ENCODE peak calls at places on chromosomes 12 and 14, in four cellular contexts. One of them, this sample, is unnamed.

GRCh38 chr14:90576581-90576980 is 179.8 kb downstream of the CALM1 start:
- DNase-seq in OCI-LY7: no peak
- DNase-seq in GM12865: no peak
- DNase-seq in HFF-Myc: no peak
- DNase-seq in this sample: no peak

GRCh38 chr14:58298880-58299664 is 717 bp downstream of the ARID4A start:
- DNase-seq in OCI-LY7: peak
- DNase-seq in HFF-Myc: no peak
- DNase-seq in GM12865: peak
- DNase-seq in this sample: no peak

GRCh38 chr12:93570552-93571359 is 1.7 kb upstream of the SOCS2 start:
- DNase-seq in GM12865: peak
- DNase-seq in HFF-Myc: peak
- DNase-seq in OCI-LY7: peak
- DNase-seq in this sample: peak

GRCh38 chr12:106227641-106228319 is 20.0 kb downstream of the CKAP4 start:
- DNase-seq in OCI-LY7: no peak
- DNase-seq in HFF-Myc: no peak
- DNase-seq in GM12865: peak
- DNase-seq in this sample: no peak

GRCh38 chr12:102960766-102961487 is 3.5 kb downstream of the ASCL1 start:
- DNase-seq in HFF-Myc: no peak
- DNase-seq in OCI-LY7: no peak
- DNase-seq in GM12865: no peak
- DNase-seq in this sample: no peak

GRCh38 chr12:32534698-32535097 is 135.3 kb downstream of the FGD4 start:
- DNase-seq in GM12865: no peak
- DNase-seq in HFF-Myc: no peak
- DNase-seq in OCI-LY7: no peak
- DNase-seq in this sample: no peak

GRCh38 chr12:102474438-102475064 is 5.8 kb downstream of the IGF1 start:
- DNase-seq in GM12865: no peak
- DNase-seq in HFF-Myc: no peak
- DNase-seq in OCI-LY7: no peak
- DNase-seq in this sample: no peak

GRCh38 chr12:104793280-104793679 is 164.8 kb downstream of the SLC41A2 start:
- DNase-seq in HFF-Myc: peak
- DNase-seq in GM12865: no peak
- DNase-seq in OCI-LY7: no peak
- DNase-seq in this sample: no peak

GRCh38 chr14:20934148-20934762 is 21.0 kb upstream of the RNASE2 start:
- DNase-seq in OCI-LY7: peak
- DNase-seq in GM12865: peak
- DNase-seq in HFF-Myc: no peak
- DNase-seq in this sample: no peak

GRCh38 chr12:108306014-108306501 is 33.1 kb downstream of the CMKLR1 start:
- DNase-seq in OCI-LY7: no peak
- DNase-seq in GM12865: no peak
- DNase-seq in HFF-Myc: peak
- DNase-seq in this sample: no peak

GRCh38 chr14:94011795-94012194 is 14.3 kb upstream of the OTUB2 start:
- DNase-seq in HFF-Myc: no peak
- DNase-seq in OCI-LY7: peak
- DNase-seq in GM12865: peak
- DNase-seq in this sample: peak

GRCh38 chr12:75635606-75636444 is 124.4 kb upstream of the KRR1 start:
- DNase-seq in GM12865: peak
- DNase-seq in OCI-LY7: no peak
- DNase-seq in HFF-Myc: peak
- DNase-seq in this sample: no peak

GRCh38 chr14:62462996-62463395 is 582.3 kb downstream of the KCNH5 start:
- DNase-seq in GM12865: no peak
- DNase-seq in OCI-LY7: no peak
- DNase-seq in HFF-Myc: no peak
- DNase-seq in this sample: no peak

GRCh38 chr14:76034566-76034965 is 49.0 kb downstream of the IFT43 start:
- DNase-seq in GM12865: no peak
- DNase-seq in HFF-Myc: no peak
- DNase-seq in OCI-LY7: no peak
- DNase-seq in this sample: no peak

GRCh38 chr12:7114008-7114407 is 5.0 kb upstream of the C1RL start:
- DNase-seq in HFF-Myc: no peak
- DNase-seq in GM12865: no peak
- DNase-seq in OCI-LY7: no peak
- DNase-seq in this sample: no peak

GRCh38 chr12:28172434-28173030 is 17.7 kb upstream of the CCDC91 start:
- DNase-seq in HFF-Myc: peak
- DNase-seq in OCI-LY7: peak
- DNase-seq in GM12865: peak
- DNase-seq in this sample: peak

GRCh38 chr12:50620050-50620974 is 115.5 kb downstream of the DIP2B start:
- DNase-seq in GM12865: no peak
- DNase-seq in OCI-LY7: no peak
- DNase-seq in HFF-Myc: peak
- DNase-seq in this sample: peak

GRCh38 chr14:64501326-64502171 is 2.1 kb downstream of the ZBTB25 start:
- DNase-seq in HFF-Myc: no peak
- DNase-seq in GM12865: peak
- DNase-seq in OCI-LY7: peak
- DNase-seq in this sample: peak

GRCh38 chr12:48717252-48717695 is 767 bp upstream of the CCNT1 start:
- DNase-seq in HFF-Myc: no peak
- DNase-seq in OCI-LY7: peak
- DNase-seq in GM12865: peak
- DNase-seq in this sample: peak

GRCh38 chr12:128807161-128807724 is 16.5 kb downstream of the SLC15A4 start:
- DNase-seq in OCI-LY7: no peak
- DNase-seq in HFF-Myc: no peak
- DNase-seq in GM12865: peak
- DNase-seq in this sample: no peak

GRCh38 chr12:53217049-53217929 is 10.2 kb upstream of the ITGB7 start:
- DNase-seq in GM12865: no peak
- DNase-seq in OCI-LY7: no peak
- DNase-seq in HFF-Myc: no peak
- DNase-seq in this sample: no peak

GRCh38 chr12:87871061-87871460 is 158.1 kb downstream of the C12orf50 start:
- DNase-seq in OCI-LY7: no peak
- DNase-seq in GM12865: no peak
- DNase-seq in HFF-Myc: no peak
- DNase-seq in this sample: no peak

GRCh38 chr12:24728366-24728765 is 220.5 kb downstream of the BCAT1 start:
- DNase-seq in OCI-LY7: peak
- DNase-seq in GM12865: peak
- DNase-seq in HFF-Myc: no peak
- DNase-seq in this sample: no peak

GRCh38 chr12:6567112-6567680 is 895 bp downstream of the NOP2 start:
- DNase-seq in HFF-Myc: no peak
- DNase-seq in OCI-LY7: peak
- DNase-seq in GM12865: no peak
- DNase-seq in this sample: no peak

GRCh38 chr12:56391721-56392120 is 29.1 kb upstream of the APOF start:
- DNase-seq in OCI-LY7: no peak
- DNase-seq in HFF-Myc: no peak
- DNase-seq in GM12865: no peak
- DNase-seq in this sample: no peak

GRCh38 chr14:77037886-77038511 is 9.5 kb upstream of the IRF2BPL start:
- DNase-seq in HFF-Myc: no peak
- DNase-seq in OCI-LY7: no peak
- DNase-seq in GM12865: no peak
- DNase-seq in this sample: peak

GRCh38 chr12:27366621-27367020 is 34.0 kb downstream of the BMAL2 start:
- DNase-seq in HFF-Myc: no peak
- DNase-seq in GM12865: no peak
- DNase-seq in OCI-LY7: no peak
- DNase-seq in this sample: no peak

GRCh38 chr14:78530078-78530477 is 359.9 kb downstream of the NRXN3 start:
- DNase-seq in OCI-LY7: peak
- DNase-seq in GM12865: peak
- DNase-seq in HFF-Myc: peak
- DNase-seq in this sample: peak

GRCh38 chr12:52691076-52691764 is 11.0 kb upstream of the KRT1 start:
- DNase-seq in OCI-LY7: peak
- DNase-seq in HFF-Myc: no peak
- DNase-seq in GM12865: no peak
- DNase-seq in this sample: no peak

GRCh38 chr12:62679569-62679968 is 212.9 kb downstream of the MON2 start:
- DNase-seq in GM12865: no peak
- DNase-seq in HFF-Myc: no peak
- DNase-seq in OCI-LY7: no peak
- DNase-seq in this sample: no peak

DNA sequence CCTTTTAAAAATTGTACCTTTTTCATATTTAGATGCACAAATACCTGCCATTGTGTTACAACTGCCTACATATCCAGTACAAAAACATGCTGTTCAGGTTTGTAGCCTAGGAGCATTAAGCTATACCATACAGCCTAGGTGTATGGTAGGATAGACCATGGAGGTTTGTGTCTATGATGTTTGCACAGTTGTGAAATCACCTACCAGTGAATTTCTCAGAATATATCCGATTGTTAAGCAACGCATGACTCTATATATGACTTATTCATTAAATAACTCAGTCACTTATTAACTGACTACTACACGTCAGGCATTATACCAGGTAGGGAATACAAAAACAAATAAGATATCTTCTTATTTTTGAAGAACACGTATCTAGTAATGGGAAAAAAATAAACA is 26.2 kb upstream of the ETNK1 start:
- DNase-seq in HFF-Myc: no peak
- DNase-seq in GM12865: no peak
- DNase-seq in OCI-LY7: no peak
- DNase-seq in this sample: no peak
- H3K4me3 ChIP-seq in HFF-Myc: no peak
- H3K4me3 ChIP-seq in GM12865: no peak
- H3K4me3 ChIP-seq in OCI-LY7: no peak
- H3K4me3 ChIP-seq in this sample: no peak

GRCh38 chr14:54220122-54220691 is 176.6 kb upstream of the CDKN3 start:
- DNase-seq in HFF-Myc: no peak
- DNase-seq in GM12865: no peak
- DNase-seq in OCI-LY7: no peak
- DNase-seq in this sample: no peak
- H3K4me3 ChIP-seq in HFF-Myc: no peak
- H3K4me3 ChIP-seq in GM12865: no peak
- H3K4me3 ChIP-seq in OCI-LY7: no peak
- H3K4me3 ChIP-seq in this sample: no peak

GRCh38 chr14:54769955-54770863 is 132.4 kb downstream of the GCH1 start:
- DNase-seq in GM12865: no peak
- DNase-seq in OCI-LY7: no peak
- DNase-seq in HFF-Myc: no peak
- DNase-seq in this sample: no peak
- H3K4me3 ChIP-seq in GM12865: no peak
- H3K4me3 ChIP-seq in OCI-LY7: no peak
- H3K4me3 ChIP-seq in HFF-Myc: no peak
- H3K4me3 ChIP-seq in this sample: no peak

DNA sequence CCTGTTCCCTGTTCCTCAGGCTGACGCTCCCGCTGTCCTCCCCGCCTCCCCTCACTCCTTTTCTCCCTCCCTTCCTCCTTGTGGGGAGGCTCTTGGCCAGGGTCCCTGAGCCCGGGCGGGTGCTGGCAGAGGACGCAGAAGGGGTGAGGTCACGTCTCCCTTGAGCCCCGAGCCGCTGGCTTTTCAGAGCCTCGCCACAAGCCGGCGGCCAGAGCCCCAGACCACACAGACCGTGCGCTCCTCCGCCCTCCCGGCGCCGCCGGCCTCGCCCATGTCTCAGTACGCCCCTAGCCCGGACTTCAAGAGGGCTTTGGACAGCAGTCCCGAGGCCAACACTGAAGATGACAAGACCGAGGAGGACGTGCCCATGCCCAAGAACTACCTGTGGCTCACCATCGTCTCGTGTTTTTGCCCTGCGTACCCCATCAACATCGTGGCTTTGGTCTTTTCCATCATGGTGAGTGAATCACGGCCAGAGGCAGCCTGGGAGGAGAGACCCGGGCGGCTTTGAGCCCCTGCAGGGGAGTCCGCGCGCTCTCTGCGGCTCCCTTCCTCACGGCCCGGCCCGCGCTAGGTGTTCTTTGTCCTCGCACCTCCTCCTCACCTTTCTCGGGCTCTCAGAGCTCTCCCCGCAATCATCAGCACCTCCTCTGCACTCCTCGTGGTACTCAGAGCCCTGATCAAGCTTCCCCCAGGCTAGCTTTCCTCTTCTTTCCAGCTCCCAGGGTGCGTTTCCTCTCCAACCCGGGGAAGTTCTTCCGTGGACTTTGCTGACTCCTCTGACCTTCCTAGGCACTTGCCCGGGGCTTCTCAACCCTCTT is at the start of gene TMEM233:
- DNase-seq in GM12865: no peak
- DNase-seq in HFF-Myc: no peak
- DNase-seq in OCI-LY7: no peak
- DNase-seq in this sample: no peak
- H3K4me3 ChIP-seq in GM12865: no peak
- H3K4me3 ChIP-seq in HFF-Myc: peak
- H3K4me3 ChIP-seq in OCI-LY7: no peak
- H3K4me3 ChIP-seq in this sample: no peak

DNA sequence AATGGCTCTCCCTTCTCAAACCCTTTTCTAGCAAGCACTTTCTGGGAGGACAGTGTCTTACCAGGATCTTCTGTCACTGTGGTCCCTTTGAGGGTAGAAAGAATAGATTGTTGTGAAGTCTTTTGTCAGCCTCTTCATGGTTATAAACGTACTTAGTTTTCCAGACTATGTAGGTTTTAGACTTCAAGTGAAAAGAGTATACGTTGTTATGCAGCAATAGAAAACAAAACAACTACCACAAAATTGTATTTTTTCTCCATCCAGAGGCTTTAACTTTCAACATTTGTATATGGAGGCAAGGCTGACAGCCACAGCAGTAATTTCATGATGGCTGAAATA is 23.7 kb downstream of the PRKCH start:
- DNase-seq in OCI-LY7: no peak
- DNase-seq in HFF-Myc: no peak
- DNase-seq in GM12865: no peak
- DNase-seq in this sample: no peak
- H3K4me3 ChIP-seq in OCI-LY7: no peak
- H3K4me3 ChIP-seq in HFF-Myc: no peak
- H3K4me3 ChIP-seq in GM12865: no peak
- H3K4me3 ChIP-seq in this sample: no peak

DNA sequence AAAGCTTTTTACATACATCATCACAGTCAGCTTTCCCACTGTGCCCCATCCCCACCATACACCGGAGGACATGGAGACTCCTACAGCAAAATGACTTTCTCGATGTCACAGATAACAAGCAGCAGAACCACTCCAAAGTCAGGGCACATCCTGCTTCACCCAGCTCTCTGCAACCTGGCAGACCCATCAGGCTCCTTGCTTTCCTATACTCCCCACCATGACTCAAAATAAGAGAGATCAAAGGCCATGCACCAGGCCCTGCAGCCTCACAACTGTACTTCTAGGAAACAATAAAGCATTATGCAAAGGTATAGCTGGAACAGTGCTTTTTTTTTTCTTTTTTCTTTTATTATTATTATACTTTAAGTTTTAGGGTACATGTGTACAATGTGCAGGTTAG is 187.4 kb downstream of the DPF3 start:
- DNase-seq in GM12865: no peak
- DNase-seq in HFF-Myc: no peak
- DNase-seq in OCI-LY7: no peak
- DNase-seq in this sample: peak
- H3K4me3 ChIP-seq in GM12865: no peak
- H3K4me3 ChIP-seq in HFF-Myc: no peak
- H3K4me3 ChIP-seq in OCI-LY7: no peak
- H3K4me3 ChIP-seq in this sample: no peak

This sample was measured in Jurkat, Clone E6-1.